ENCODE peak calls at places on chromosomes 7 and 10, in seven cellular contexts. S is IMR-90, I is fibroblast of villous mesenchyme, T is PC-3, U is choroid plexus epithelial cell, J is epithelial cell of esophagus, E is OCI-LY7. A is an unnamed sample.

GRCh38 chr10:24481241-24481640 is 242.4 kb downstream of the ARHGAP21 start:
- DNase-seq in S (no peak), I (no peak), T (no peak), U (no peak), J (no peak), E (no peak), A (no peak)

GRCh38 chr10:3538291-3538849 is 246.6 kb downstream of the KLF6 start:
- DNase-seq in S (no peak), I (peak), T (peak), U (peak), J (peak), E (no peak), A (no peak)

GRCh38 chr10:77386365-77386764 is 251.2 kb downstream of the KCNMA1 start:
- DNase-seq in S (no peak), I (no peak), T (no peak), U (no peak), J (no peak), E (no peak), A (no peak)

GRCh38 chr10:55223352-55223751 is 422.3 kb upstream of the PCDH15 start:
- DNase-seq in S (no peak), I (no peak), T (no peak), U (no peak), J (no peak), E (no peak), A (no peak)

GRCh38 chr10:71882813-71883746 is 32.0 kb upstream of the PSAP start:
- DNase-seq in S (no peak), I (no peak), T (no peak), U (no peak), J (no peak), E (peak), A (no peak)

GRCh38 chr10:4780782-4781181 is 45.2 kb upstream of the AKR1E2 start:
- DNase-seq in S (peak), I (peak), T (no peak), U (peak), J (peak), E (no peak), A (no peak)

GRCh38 chr7:139566075-139566474 is 42.6 kb downstream of the CLEC2L start:
- DNase-seq in S (no peak), I (no peak), T (no peak), U (no peak), J (no peak), E (no peak), A (no peak)

GRCh38 chr10:45809829-45810228 is 37.5 kb downstream of the AGAP4 start:
- DNase-seq in S (peak), I (peak), T (peak), U (peak), J (no peak), E (no peak), A (no peak)

GRCh38 chr7:44288811-44289340 is 36.5 kb downstream of the CAMK2B start:
- DNase-seq in S (no peak), I (no peak), T (no peak), U (no peak), J (no peak), E (no peak), A (no peak)

GRCh38 chr10:35208536-35208935 is 81.9 kb downstream of the CREM start:
- DNase-seq in S (no peak), I (no peak), T (no peak), U (no peak), J (no peak), E (no peak), A (peak)

GRCh38 chr10:97771913-97772823 is at the start of gene SFRP5:
- DNase-seq in S (no peak), I (no peak), T (no peak), U (no peak), J (no peak), E (no peak), A (no peak)

GRCh38 chr10:126198681-126199080 is 189.6 kb downstream of the ADAM12 start:
- DNase-seq in S (no peak), I (no peak), T (no peak), U (peak), J (no peak), E (no peak), A (no peak)

GRCh38 chr10:34761443-34761842 is 53.7 kb downstream of the PARD3 start:
- DNase-seq in S (no peak), I (no peak), T (peak), U (no peak), J (no peak), E (no peak), A (no peak)

GRCh38 chr7:19362099-19362498 is 216.9 kb upstream of the FERD3L start:
- DNase-seq in S (peak), I (no peak), T (peak), U (peak), J (peak), E (no peak), A (no peak)

GRCh38 chr7:43658718-43659548 is 70.4 kb downstream of the COA1 start:
- DNase-seq in S (peak), I (peak), T (peak), U (peak), J (peak), E (no peak), A (peak)

GRCh38 chr7:11231190-11231589 is 257.5 kb downstream of the PHF14 start:
- DNase-seq in S (no peak), I (peak), T (no peak), U (no peak), J (no peak), E (no peak), A (no peak)

GRCh38 chr7:29146082-29146706 is at the start of gene CPVL:
- DNase-seq in S (no peak), I (no peak), T (peak), U (no peak), J (no peak), E (no peak), A (no peak)

GRCh38 chr7:2560175-2560695 is 1.5 kb downstream of the IQCE start:
- DNase-seq in S (no peak), I (no peak), T (peak), U (no peak), J (no peak), E (no peak), A (no peak)
- TF ChIP-seq CTCF in S (peak), I (no peak), T (no peak), U (peak), J (peak), E (no peak), A (no peak)

DNA sequence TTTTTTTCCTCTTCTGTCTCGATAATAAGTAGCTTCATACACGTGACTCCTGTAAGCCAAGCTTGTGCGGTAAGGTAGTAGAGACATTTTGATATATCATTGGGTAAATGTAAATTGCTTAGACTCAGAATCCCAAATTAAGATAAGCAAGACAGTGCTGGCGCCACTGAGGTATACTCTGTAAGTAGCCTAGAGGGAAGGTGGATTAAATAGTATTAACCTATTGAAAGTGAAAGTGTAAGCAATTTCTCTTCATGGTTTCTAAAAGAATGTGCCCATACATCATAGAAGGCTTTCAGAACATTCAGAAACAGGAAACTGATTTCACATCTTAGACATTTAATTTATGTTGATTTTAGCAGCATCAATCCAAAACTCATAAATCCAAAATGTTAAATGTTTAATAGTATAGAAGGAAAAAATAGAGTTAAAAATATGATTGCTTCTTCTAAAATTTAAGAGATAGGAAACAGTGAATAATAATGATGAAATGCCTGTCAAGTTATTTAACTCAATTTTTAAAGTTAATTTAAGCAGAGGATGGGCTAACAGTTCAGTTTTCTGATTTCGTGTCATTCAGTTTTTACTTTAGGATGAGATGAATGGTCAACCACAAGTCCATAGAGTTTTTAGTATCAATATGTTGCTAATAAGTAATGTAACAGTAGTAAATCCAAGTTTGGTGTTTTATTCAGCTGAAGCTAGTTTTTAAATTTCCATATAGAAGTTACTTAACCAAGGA is 36.8 kb downstream of the LRRC72 start:
- DNase-seq in S (peak), I (peak), T (no peak), U (peak), J (no peak), E (peak), A (peak)
- H3K4me3 ChIP-seq in S (no peak), I (no peak), T (no peak), U (no peak), J (no peak), E (peak), A (no peak)

GRCh38 chr7:35359423-35359822 is 105.5 kb upstream of the TBX20 start:
- DNase-seq in S (no peak), I (no peak), T (no peak), U (no peak), J (no peak), E (no peak), A (no peak)
- TF ChIP-seq CTCF in S (no peak), I (no peak), T (no peak), U (no peak), J (no peak), E (no peak), A (no peak)

GRCh38 chr10:87861566-87861952 is 1.8 kb downstream of the KLLN start:
- DNase-seq in S (peak), I (peak), T (peak), U (peak), J (peak), E (peak), A (peak)
- H3K4me3 ChIP-seq in S (peak), I (peak), T (peak), U (peak), J (peak), E (peak), A (peak)

GRCh38 chr7:118259115-118259514 is 34.6 kb downstream of the ANKRD7 start:
- DNase-seq in S (no peak), I (no peak), T (peak), U (peak), J (peak), E (no peak), A (no peak)
- TF ChIP-seq CTCF in S (no peak), I (no peak), T (peak), U (peak), J (no peak), E (peak), A (no peak)

DNA sequence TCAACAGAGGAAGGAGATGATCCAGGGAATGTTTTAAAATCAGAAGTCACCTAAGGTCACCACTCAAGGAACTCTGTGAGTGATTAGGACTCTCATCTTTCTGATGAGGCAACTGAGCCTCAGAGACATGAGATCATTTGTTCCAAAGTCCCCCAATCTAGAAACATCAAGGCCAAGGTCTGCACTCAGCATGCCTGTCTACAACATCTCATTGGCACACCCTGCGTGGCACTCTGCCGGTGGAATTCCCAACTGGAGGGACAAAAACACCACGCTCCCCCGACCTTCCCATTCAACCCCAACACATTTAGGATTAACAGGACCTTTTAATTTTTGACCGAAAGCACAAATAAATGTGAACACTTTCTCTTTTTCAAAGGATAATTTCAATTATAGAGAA is 31.4 kb downstream of the CPXM2 start:
- DNase-seq in S (no peak), I (no peak), T (no peak), U (no peak), J (no peak), E (no peak), A (no peak)
- H3K4me3 ChIP-seq in S (no peak), I (no peak), T (no peak), U (no peak), J (no peak), E (no peak), A (no peak)